ENCODE peak calls at places on chromosome 13, in eight cellular contexts. J is LoVo; C is fibroblast of pulmonary artery; Q is stimulated activated CD8-positive, alpha-beta memory T cell treated with anti-CD3 and anti-CD28 coated beads, Interleukin-7, amount 100 ng/mL, for 48 hours; X is NCI-H1105; H is Kasumi-1; L is HEK293T; U is iris pigment epithelial cell. Y is an unnamed sample.

GRCh38 chr13:31638577-31638976 is 100.7 kb upstream of the RXFP2 start:
- DNase-seq in J (peak; percentile 29), C (peak; percentile 86), Q (no peak), X (no peak), H (peak; percentile 42), L (no peak), U (peak; percentile 87), Y (no peak)

GRCh38 chr13:74246398-74246975 is 112.3 kb upstream of the KLF12 start:
- DNase-seq in J (no peak), C (peak; percentile 43), Q (no peak), X (no peak), H (no peak), L (no peak), U (peak; percentile 32), Y (no peak)

GRCh38 chr13:48975101-48975925 is at the start of gene FNDC3A:
- DNase-seq in J (peak; percentile 62), C (peak; percentile 74), Q (peak; percentile 1), X (no peak), H (peak; percentile 75), L (peak; percentile 71), U (peak; percentile 67), Y (no peak)

GRCh38 chr13:30301827-30302226 is 5.5 kb downstream of the KATNAL1 start:
- DNase-seq in J (no peak), C (no peak), Q (no peak), X (no peak), H (no peak), L (no peak), U (peak; percentile 29), Y (no peak)

GRCh38 chr13:57375876-57376275 is 208.9 kb downstream of the PRR20E start:
- DNase-seq in J (no peak), C (no peak), Q (no peak), X (no peak), H (no peak), L (no peak), U (no peak), Y (no peak)

GRCh38 chr13:110637747-110638146 is 22.4 kb downstream of the NAXD start:
- DNase-seq in J (no peak), C (no peak), Q (no peak), X (no peak), H (no peak), L (no peak), U (no peak), Y (peak; percentile 89)

GRCh38 chr13:49225358-49226042 is 5.4 kb downstream of the MLNR start:
- DNase-seq in J (no peak), C (peak; percentile 52), Q (no peak), X (no peak), H (peak; percentile 56), L (no peak), U (peak; percentile 22), Y (peak; percentile 21)

GRCh38 chr13:100269837-100270236 is 180.9 kb downstream of the PCCA start:
- DNase-seq in J (no peak), C (peak; percentile 94), Q (no peak), X (no peak), H (peak; percentile 17), L (no peak), U (peak; percentile 85), Y (no peak)

GRCh38 chr13:107203146-107203847 is 635.4 kb upstream of the ARGLU1 start:
- DNase-seq in J (no peak), C (peak; percentile 56), Q (no peak), X (no peak), H (peak; percentile 26), L (peak; percentile 21), U (peak; percentile 20), Y (no peak)

GRCh38 chr13:43544011-43544410 is 242.8 kb downstream of the ENOX1 start:
- DNase-seq in J (no peak), C (no peak), Q (no peak), X (no peak), H (no peak), L (no peak), U (peak; percentile 70), Y (no peak)

GRCh38 chr13:111122056-111122455 is 6.9 kb downstream of the ARHGEF7 start:
- DNase-seq in J (no peak), C (no peak), Q (no peak), X (peak; percentile 49), H (no peak), L (no peak), U (peak; percentile 5), Y (peak; percentile 73)

GRCh38 chr13:49220035-49220855 is at the start of gene MLNR:
- DNase-seq in J (no peak), C (no peak), Q (no peak), X (no peak), H (peak; percentile 30), L (peak; percentile 73), U (peak; percentile 22), Y (no peak)

GRCh38 chr13:45961468-45961867 is 91.1 kb downstream of the ZC3H13 start:
- DNase-seq in J (no peak), C (no peak), Q (no peak), X (no peak), H (no peak), L (no peak), U (no peak), Y (no peak)

GRCh38 chr13:45168555-45168930 is 32.3 kb downstream of the KCTD4 start:
- DNase-seq in J (no peak), C (no peak), Q (no peak), X (no peak), H (no peak), L (no peak), U (no peak), Y (no peak)

GRCh38 chr13:45142440-45143345 is 22.4 kb downstream of the GTF2F2 start:
- DNase-seq in J (peak; percentile 85), C (peak; percentile 9), Q (no peak), X (no peak), H (no peak), L (no peak), U (peak; percentile 50), Y (no peak)

GRCh38 chr13:113804703-113805430 is 45.8 kb downstream of the TMEM255B start:
- DNase-seq in J (no peak), C (no peak), Q (no peak), X (no peak), H (no peak), L (no peak), U (no peak), Y (no peak)

GRCh38 chr13:66994498-66995365 is 235.4 kb downstream of the PCDH9 start:
- DNase-seq in J (no peak), C (no peak), Q (no peak), X (no peak), H (no peak), L (no peak), U (no peak), Y (no peak)

GRCh38 chr13:72204291-72204690 is 337.3 kb upstream of the DACH1 start:
- DNase-seq in J (no peak), C (peak; percentile 26), Q (no peak), X (no peak), H (no peak), L (no peak), U (peak; percentile 59), Y (no peak)

GRCh38 chr13:106466691-106467405 is 68.6 kb downstream of the EFNB2 start:
- DNase-seq in J (no peak), C (no peak), Q (no peak), X (no peak), H (no peak), L (no peak), U (peak; percentile 76), Y (no peak)

GRCh38 chr13:36282818-36283432 is 14.7 kb downstream of the CCDC169 start:
- DNase-seq in J (peak; percentile 52), C (peak; percentile 71), Q (no peak), X (peak; percentile 15), H (peak; percentile 18), L (peak; percentile 30), U (peak; percentile 42), Y (no peak)

GRCh38 chr13:76868451-76868850 is 17.8 kb downstream of the KCTD12 start:
- DNase-seq in J (no peak), C (no peak), Q (no peak), X (no peak), H (no peak), L (no peak), U (no peak), Y (no peak)

GRCh38 chr13:77351326-77351725 is 24.4 kb upstream of the MYCBP2 start:
- DNase-seq in J (no peak), C (no peak), Q (no peak), X (no peak), H (no peak), L (no peak), U (no peak), Y (no peak)

GRCh38 chr13:97600438-97601080 is 166.6 kb downstream of the RAP2A start:
- DNase-seq in J (peak; percentile 16), C (peak; percentile 91), Q (no peak), X (no peak), H (no peak), L (no peak), U (peak; percentile 88), Y (no peak)

GRCh38 chr13:49498211-49498610 is 2.5 kb downstream of the PHF11 start:
- DNase-seq in J (no peak), C (no peak), Q (no peak), X (no peak), H (no peak), L (no peak), U (no peak), Y (no peak)

GRCh38 chr13:47085346-47085745 is 188.5 kb upstream of the HTR2A start:
- DNase-seq in J (no peak), C (no peak), Q (no peak), X (no peak), H (no peak), L (no peak), U (no peak), Y (no peak)

GRCh38 chr13:72853000-72853399 is 71.1 kb downstream of the PIBF1 start:
- DNase-seq in J (no peak), C (peak; percentile 22), Q (no peak), X (no peak), H (no peak), L (no peak), U (peak; percentile 61), Y (no peak)

GRCh38 chr13:74132768-74133656 is 1.2 kb downstream of the KLF12 start:
- DNase-seq in J (no peak), C (peak; percentile 62), Q (peak; percentile 20), X (no peak), H (peak; percentile 39), L (peak; percentile 51), U (peak; percentile 56), Y (no peak)

GRCh38 chr13:103067751-103068563 is 1.7 kb upstream of the SLC10A2 start:
- DNase-seq in J (no peak), C (no peak), Q (no peak), X (no peak), H (no peak), L (no peak), U (no peak), Y (no peak)

Y was measured in NCI-H774.